ENCODE peak calls at places on chromosomes 4 and X, in six cellular contexts. N is cardiac muscle cell; H is NCI-H2107; S is activated CD4-positive, alpha-beta T cell treated with anti-CD3 and anti-CD28 coated beads, Interleukin-2, amount 10 ng/mL, durations not matched to agents 7 days and 5 days; F is astrocyte of the spinal cord; D is caudate nucleus. E is an unnamed sample.

GRCh38 chr4:29541757-29542156 is 1178.4 kb upstream of the PCDH7 start:
- DNase-seq in D (no peak), S (no peak), H (no peak), N (no peak), F (no peak), E (no peak)

GRCh38 chr4:878796-879729 is 53.1 kb downstream of the GAK start:
- DNase-seq in F (no peak), D (no peak), N (no peak), S (peak; percentile 66), H (no peak), E (no peak)

GRCh38 chr4:25536577-25537325 is 118.9 kb upstream of the SLC34A2 start:
- DNase-seq in F (no peak), D (no peak), N (no peak), H (peak; percentile 34), S (no peak), E (no peak)

GRCh38 chrX:20237864-20238263 is 28.8 kb downstream of the RPS6KA3 start:
- DNase-seq in N (no peak), D (no peak), F (no peak), S (no peak), H (no peak), E (no peak)

GRCh38 chrX:18210470-18210869 is 10.2 kb downstream of the BEND2 start:
- DNase-seq in H (no peak), S (no peak), N (peak; percentile 2), F (peak; percentile 22), D (no peak), E (peak; percentile 56)

GRCh38 chr4:40176602-40177001 is 20.2 kb upstream of the RHOH start:
- DNase-seq in H (no peak), N (peak; percentile 21), S (no peak), F (no peak), D (no peak), E (no peak)

GRCh38 chrX:82658492-82658891 is 849.6 kb upstream of the POU3F4 start:
- DNase-seq in N (no peak), H (no peak), D (no peak), F (no peak), S (no peak), E (no peak)

GRCh38 chrX:139125916-139126315 is 404.6 kb upstream of the F9 start:
- DNase-seq in F (no peak), D (no peak), H (no peak), N (no peak), S (no peak), E (no peak)

GRCh38 chrX:107448625-107449468 is 605 bp upstream of the FRMPD3 start:
- DNase-seq in F (no peak), H (no peak), D (no peak), N (no peak), S (no peak), E (peak; percentile 20)

GRCh38 chr4:161577604-161578301 is 586.0 kb downstream of the FSTL5 start:
- DNase-seq in D (no peak), F (peak; percentile 83), H (no peak), N (peak; percentile 72), S (no peak), E (no peak)

GRCh38 chr4:109009909-109010308 is 247.1 kb upstream of the ETNPPL start:
- DNase-seq in D (no peak), N (peak; percentile 79), F (no peak), H (no peak), S (no peak), E (no peak)

GRCh38 chr4:10115657-10116624 is 658 bp downstream of the WDR1 start:
- DNase-seq in S (peak; percentile 78), D (no peak), N (peak; percentile 48), F (peak; percentile 45), H (no peak), E (no peak)

GRCh38 chr4:54879576-54879975 is 221.8 kb downstream of the KIT start:
- DNase-seq in F (peak; percentile 81), D (no peak), S (no peak), H (no peak), N (peak; percentile 80), E (no peak)

GRCh38 chrX:18101087-18101486 is 119.6 kb downstream of the BEND2 start:
- DNase-seq in F (no peak), S (no peak), N (no peak), H (no peak), D (no peak), E (no peak)

GRCh38 chr4:152106781-152107321 is 346.0 kb upstream of the GATB start:
- DNase-seq in S (no peak), H (no peak), D (no peak), F (peak; percentile 29), N (peak; percentile 19), E (no peak)

GRCh38 chrX:57573754-57574153 is 18.1 kb upstream of the ZXDB start:
- DNase-seq in F (no peak), D (no peak), H (no peak), S (no peak), N (no peak), E (no peak)

GRCh38 chrX:65688403-65688881 is 21.0 kb downstream of the MSN start:
- DNase-seq in F (no peak), D (no peak), H (no peak), S (no peak), N (peak; percentile 50), E (no peak)

GRCh38 chrX:74343970-74344622 is 40.1 kb downstream of the ZCCHC13 start:
- DNase-seq in H (peak; percentile 77), N (peak; percentile 95), S (peak; percentile 56), D (peak; percentile 0), F (peak; percentile 96), E (peak; percentile 85)

GRCh38 chr4:38788327-38788726 is 5.5 kb upstream of the TLR10 start:
- DNase-seq in H (no peak), F (no peak), N (peak; percentile 14), S (no peak), D (no peak), E (no peak)

GRCh38 chr4:126778348-126778747 is 854.4 kb upstream of the INTU start:
- DNase-seq in D (no peak), S (no peak), N (peak; percentile 80), F (peak; percentile 77), H (no peak), E (no peak)

GRCh38 chr4:73189274-73189810 is 69.3 kb downstream of the ANKRD17 start:
- DNase-seq in S (no peak), D (no peak), N (no peak), H (no peak), F (no peak), E (no peak)

GRCh38 chr4:53557601-53558000 is 33.7 kb downstream of the LNX1 start:
- DNase-seq in F (no peak), N (no peak), D (no peak), H (no peak), S (no peak), E (no peak)

GRCh38 chrX:2576793-2577192 is 76.0 kb upstream of the DHRSX start:
- DNase-seq in D (no peak), N (no peak), F (no peak), H (no peak), S (no peak), E (no peak)

GRCh38 chr4:39255266-39255665 is 72.9 kb downstream of the WDR19 start:
- DNase-seq in H (no peak), S (no peak), F (peak; percentile 49), D (no peak), N (peak; percentile 60), E (no peak)

E was measured in NCI-H2227 treated with DMSO at 0.1 percent for 48 hours.